ENCODE peak calls at places on chromosomes 6 and 20, in nine cellular contexts. K is AG10803, X is AG04449, M is fibroblast of mammary gland, J is cardiac muscle cell, Z is mammary epithelial cell, P is neural crest cell, E is psoas muscle, N is retinal pigment epithelial cell. H is an unnamed sample.

GRCh38 chr6:165729307-165729936 is 66.4 kb upstream of the PDE10A start:
- DNase-seq in X (no peak), J (peak; percentile 56), Z (peak; percentile 1), E (no peak), P (peak; percentile 54), M (peak; percentile 14), K (no peak), N (no peak), H (peak; percentile 54)

GRCh38 chr6:71420693-71421328 is 132.2 kb downstream of the OGFRL1 start:
- DNase-seq in E (peak; percentile 97), N (peak; percentile 90), K (peak; percentile 96), X (peak; percentile 71), P (peak; percentile 84), Z (peak; percentile 95), J (peak; percentile 97), M (peak; percentile 94), H (peak; percentile 93)

GRCh38 chr20:23626040-23626620 is 11.6 kb downstream of the CST3 start:
- DNase-seq in X (no peak), J (peak; percentile 34), E (no peak), P (no peak), K (peak; percentile 34), N (peak; percentile 62), Z (peak; percentile 91), M (peak; percentile 65), H (peak; percentile 91)

GRCh38 chr6:166849762-166850181 is 106.6 kb downstream of the RNASET2 start:
- DNase-seq in X (no peak), N (no peak), K (no peak), E (no peak), M (peak; percentile 42), Z (no peak), J (peak; percentile 22), P (no peak), H (peak; percentile 22)

GRCh38 chr6:22558288-22558882 is 11.0 kb upstream of the HDGFL1 start:
- DNase-seq in E (no peak), M (no peak), K (no peak), J (no peak), Z (no peak), X (no peak), P (no peak), N (no peak), H (no peak)

GRCh38 chr6:151294561-151295101 is 54.9 kb downstream of the AKAP12 start:
- DNase-seq in P (no peak), Z (no peak), N (peak; percentile 87), K (no peak), E (no peak), J (no peak), M (no peak), X (peak; percentile 90), H (no peak)

GRCh38 chr6:16132909-16133308 is 4.0 kb downstream of the MYLIP start:
- DNase-seq in K (no peak), X (no peak), P (no peak), J (no peak), N (no peak), Z (no peak), M (no peak), E (no peak), H (no peak)

GRCh38 chr20:29874476-29875202 is 1382.8 kb upstream of the DEFB115 start:
- DNase-seq in N (no peak), J (no peak), Z (no peak), X (no peak), P (no peak), M (no peak), E (no peak), K (no peak), H (no peak)

DNA sequence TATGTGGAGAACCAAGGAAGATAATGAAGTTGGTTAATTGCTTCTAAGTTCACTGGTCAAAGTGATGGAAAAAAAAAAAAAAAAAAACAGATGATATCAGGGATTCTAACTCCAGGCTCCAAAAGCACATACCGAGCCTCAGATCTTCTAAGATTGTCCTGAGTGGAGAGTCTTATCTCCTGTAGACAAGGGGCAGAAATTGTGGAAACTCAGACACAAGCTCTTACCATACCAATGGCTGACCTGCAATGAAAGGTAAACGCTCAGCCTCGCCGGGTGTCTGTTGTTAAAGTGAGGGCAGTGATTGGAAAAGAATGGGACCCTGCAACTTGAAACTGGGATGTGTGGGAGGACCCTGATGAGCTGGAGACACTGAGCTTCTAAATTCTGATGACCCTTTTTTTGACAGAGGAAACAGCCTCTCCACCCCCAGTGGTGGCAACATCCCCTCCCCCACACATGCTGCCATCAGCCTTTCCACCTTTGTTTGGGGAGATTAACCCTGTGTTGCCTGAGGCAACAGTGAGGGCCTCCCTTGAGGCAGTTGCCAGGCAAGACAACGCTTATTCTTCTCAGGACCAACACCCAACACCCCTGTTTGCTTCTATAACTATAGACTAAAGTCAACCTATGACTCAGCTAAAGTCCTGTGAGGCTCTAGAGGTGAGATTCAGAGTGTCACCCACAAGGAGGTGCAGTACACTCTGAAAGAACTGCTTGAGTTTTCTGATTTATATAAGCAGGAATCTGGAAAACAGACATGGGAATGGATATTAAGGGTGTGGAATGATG is 154.0 kb downstream of the THBS2 start:
- DNase-seq in Z (peak; percentile 35), X (no peak), J (peak; percentile 43), M (peak; percentile 45), E (no peak), N (no peak), K (peak; percentile 19), P (no peak), H (peak; percentile 56)
- TF ChIP-seq CTCF in Z (peak; percentile 29), X (no peak), J (no peak), M (peak; percentile 10), E (no peak), N (peak; percentile 50), K (peak; percentile 11), P (no peak), H (peak; percentile 36)

GRCh38 chr20:44600301-44600700 is 17.9 kb downstream of the PKIG start:
- DNase-seq in M (no peak), P (no peak), X (no peak), Z (no peak), J (no peak), K (no peak), N (no peak), E (no peak), H (no peak)

GRCh38 chr20:44606725-44607441 is 24.5 kb downstream of the PKIG start:
- DNase-seq in N (no peak), Z (no peak), K (no peak), M (no peak), E (no peak), X (no peak), P (no peak), J (no peak), H (no peak)

GRCh38 chr20:44601801-44602204 is 19.4 kb downstream of the PKIG start:
- DNase-seq in N (no peak), K (peak; percentile 86), M (peak; percentile 84), Z (no peak), J (peak; percentile 85), E (peak; percentile 85), X (peak; percentile 56), P (no peak), H (peak; percentile 20)

GRCh38 chr20:44600758-44601562 is 18.6 kb downstream of the PKIG start:
- DNase-seq in P (no peak), K (peak; percentile 54), E (peak; percentile 70), N (no peak), M (peak; percentile 67), X (no peak), J (no peak), Z (no peak), H (no peak)

GRCh38 chr20:44603327-44603726 is 20.9 kb downstream of the PKIG start:
- DNase-seq in E (no peak), P (no peak), J (no peak), Z (no peak), N (no peak), X (no peak), M (no peak), K (no peak), H (peak; percentile 8)
- TF ChIP-seq CTCF in E (no peak), P (no peak), J (no peak), Z (no peak), N (peak; percentile 27), X (no peak), M (no peak), K (no peak), H (no peak)

DNA sequence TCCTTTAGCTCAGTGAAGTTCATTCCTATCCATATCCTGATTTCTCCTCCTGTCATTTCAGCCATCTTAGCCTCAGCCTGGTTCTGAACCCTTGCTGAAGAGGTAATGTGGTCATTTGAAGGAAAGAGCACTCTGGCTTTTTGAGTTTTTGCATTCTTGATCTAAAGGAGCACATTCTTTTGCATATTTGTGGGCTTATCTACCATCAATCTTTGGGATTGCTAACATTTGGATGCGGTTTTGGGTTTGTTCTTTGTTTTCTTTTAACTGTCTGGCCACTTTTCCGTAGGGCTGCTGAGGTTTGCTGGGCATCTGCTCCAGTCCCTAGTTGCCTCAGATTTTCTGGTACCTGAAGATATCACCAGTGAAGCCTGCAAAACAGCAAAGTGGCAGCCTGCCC is 238.3 kb downstream of the EPM2A start:
- DNase-seq in E (no peak), K (no peak), N (no peak), J (no peak), X (no peak), M (no peak), P (no peak), Z (no peak), H (no peak)
- TF ChIP-seq CTCF in E (no peak), K (no peak), N (no peak), J (no peak), X (no peak), M (no peak), P (no peak), Z (no peak), H (no peak)

DNA sequence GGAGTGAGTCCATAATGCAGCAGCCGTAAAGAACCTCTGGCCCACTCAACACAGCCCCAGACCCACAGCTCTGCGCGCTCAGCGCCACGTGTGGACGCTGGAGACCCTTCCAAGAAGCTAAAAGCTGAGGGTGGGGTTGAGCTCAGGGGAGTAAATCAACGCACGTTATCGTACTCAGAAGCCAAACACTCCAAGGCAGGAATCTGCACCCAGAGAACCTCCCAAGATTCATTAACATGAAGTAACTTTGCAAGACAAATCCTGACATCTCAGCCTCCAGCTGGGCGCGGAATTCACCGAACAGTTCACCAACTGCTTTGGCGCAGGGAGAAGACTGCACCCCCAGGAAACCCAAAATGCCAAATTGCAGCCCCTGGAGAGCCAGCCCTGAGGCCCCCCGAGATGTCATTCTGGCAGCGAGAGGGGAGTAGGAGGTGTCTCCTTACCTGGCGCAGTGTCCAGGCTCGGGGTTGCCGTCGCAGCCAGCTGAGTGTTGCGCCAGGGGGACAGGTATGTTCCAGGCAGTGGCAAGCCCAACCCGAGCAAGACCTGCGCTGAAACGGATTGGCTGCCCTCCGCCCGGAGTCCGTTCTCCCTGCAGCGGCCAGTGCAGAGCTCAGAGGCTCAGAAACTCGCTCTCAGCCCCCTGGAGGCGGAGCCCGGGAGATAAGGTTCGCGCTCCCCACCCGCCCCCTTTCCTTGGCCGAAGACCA is at the start of gene COL21A1:
- DNase-seq in Z (no peak), J (peak; percentile 60), K (no peak), M (peak; percentile 41), P (peak; percentile 57), N (no peak), X (no peak), E (peak; percentile 58), H (no peak)
- TF ChIP-seq CTCF in Z (no peak), J (peak; percentile 43), K (peak; percentile 38), M (peak; percentile 38), P (peak; percentile 56), N (peak; percentile 58), X (peak; percentile 48), E (no peak), H (no peak)